ENCODE peak calls at places on chromosomes 7 and 10, in eight cellular contexts. M, Q, A, Y, V, T, I and F are unnamed samples.

GRCh38 chr7:1232623-1233327 is at the start of gene UNCX:
- DNase-seq in M (no peak), Q (no peak), A (no peak), Y (no peak), V (no peak), T (no peak), I (peak), F (no peak)

GRCh38 chr7:2258661-2259365 is 16.8 kb downstream of the NUDT1 start:
- DNase-seq in M (no peak), Q (no peak), A (no peak), Y (no peak), V (no peak), T (no peak), I (no peak), F (no peak)

GRCh38 chr10:51918921-51919325 is 219.5 kb upstream of the CSTF2T start:
- DNase-seq in M (no peak), Q (no peak), A (no peak), Y (no peak), V (no peak), T (no peak), I (peak), F (no peak)

GRCh38 chr10:72329290-72330058 is 25.2 kb downstream of the DNAJB12 start:
- DNase-seq in M (no peak), Q (no peak), A (no peak), Y (no peak), V (peak), T (no peak), I (no peak), F (no peak)

GRCh38 chr10:81101062-81101461 is 563.4 kb downstream of the SH2D4B start:
- DNase-seq in M (no peak), Q (no peak), A (no peak), Y (no peak), V (no peak), T (no peak), I (no peak), F (no peak)

GRCh38 chr7:28687631-28688030 is 270.5 kb downstream of the TRIL start:
- DNase-seq in M (no peak), Q (no peak), A (no peak), Y (no peak), V (no peak), T (no peak), I (no peak), F (no peak)

GRCh38 chr10:61894150-61894549 is 7.3 kb upstream of the ARID5B start:
- DNase-seq in M (no peak), Q (no peak), A (peak), Y (no peak), V (no peak), T (no peak), I (no peak), F (no peak)

GRCh38 chr7:73904219-73905136 is 43.5 kb downstream of the TMEM270 start:
- DNase-seq in M (no peak), Q (no peak), A (no peak), Y (peak), V (no peak), T (no peak), I (no peak), F (no peak)

GRCh38 chr7:144057954-144058353 is 9.2 kb downstream of the OR2A5 start:
- DNase-seq in M (peak), Q (no peak), A (no peak), Y (no peak), V (no peak), T (no peak), I (no peak), F (no peak)

GRCh38 chr7:111083423-111083822 is 7.5 kb upstream of the LRRN3 start:
- DNase-seq in M (peak), Q (no peak), A (peak), Y (peak), V (no peak), T (peak), I (no peak), F (peak)

GRCh38 chr10:58023341-58024073 is 244.2 kb downstream of the IPMK start:
- DNase-seq in M (peak), Q (no peak), A (no peak), Y (peak), V (no peak), T (peak), I (peak), F (peak)

GRCh38 chr10:26737730-26738129 is 40.2 kb downstream of the PDSS1 start:
- DNase-seq in M (peak), Q (no peak), A (peak), Y (peak), V (peak), T (no peak), I (no peak), F (no peak)

GRCh38 chr7:22564511-22565045 is 64.6 kb upstream of the STEAP1B start:
- DNase-seq in M (peak), Q (peak), A (no peak), Y (peak), V (no peak), T (no peak), I (no peak), F (peak)

GRCh38 chr7:4957847-4958476 is 1.0 kb downstream of the MMD2 start:
- DNase-seq in M (no peak), Q (no peak), A (no peak), Y (no peak), V (no peak), T (no peak), I (no peak), F (no peak)